ENCODE peak calls at places on chromosomes 6 and 20, in four cellular contexts. K, H, S and R are unnamed samples.

GRCh38 chr6:168314948-168315347 is 4.6 kb downstream of the DACT2 start:
- DNase-seq in H (no peak), S (peak; percentile 12), K (no peak), R (no peak)

GRCh38 chr6:85389180-85389797 is 60.6 kb upstream of the NT5E start:
- DNase-seq in S (no peak), K (no peak), H (no peak), R (no peak)

GRCh38 chr20:53568351-53568750 is 25.3 kb downstream of the ZNF217 start:
- DNase-seq in H (no peak), K (no peak), S (no peak), R (no peak)

GRCh38 chr6:149756261-149756636 is 6.7 kb downstream of the PCMT1 start:
- DNase-seq in H (no peak), K (no peak), S (no peak), R (no peak)

GRCh38 chr6:45209762-45210161 is 118.4 kb upstream of the RUNX2 start:
- DNase-seq in S (peak; percentile 67), K (no peak), H (no peak), R (no peak)

GRCh38 chr6:85191656-85192055 is 258.2 kb upstream of the NT5E start:
- DNase-seq in K (no peak), H (no peak), S (peak; percentile 60), R (no peak)

GRCh38 chr6:111813247-111814162 is 59.7 kb downstream of the FYN start:
- DNase-seq in K (no peak), S (peak; percentile 76), H (no peak), R (no peak)

GRCh38 chr6:7954477-7955200 is 44.1 kb upstream of the TXNDC5 start:
- DNase-seq in K (no peak), S (no peak), H (no peak), R (no peak)

GRCh38 chr20:3712279-3712873 is at the start of gene SIGLEC1:
- DNase-seq in H (no peak), S (no peak), K (no peak), R (peak; percentile 43)

GRCh38 chr20:57480444-57481152 is 44.3 kb downstream of the CTCFL start:
- DNase-seq in S (no peak), H (no peak), K (no peak), R (no peak)

GRCh38 chr6:41066867-41067304 is 5.3 kb downstream of the OARD1 start:
- DNase-seq in K (peak; percentile 36), H (peak; percentile 73), S (peak; percentile 77), R (peak; percentile 88)

GRCh38 chr6:1130692-1131091 is 181.2 kb upstream of the FOXQ1 start:
- DNase-seq in H (no peak), S (no peak), K (no peak), R (no peak)

GRCh38 chr6:4788953-4789584 is 12.9 kb downstream of the CDYL start:
- DNase-seq in S (no peak), H (no peak), K (no peak), R (no peak)

GRCh38 chr6:154705471-154706113 is 27.6 kb upstream of the SCAF8 start:
- DNase-seq in K (no peak), S (no peak), H (no peak), R (no peak)

GRCh38 chr6:144341831-144342527 is 56.8 kb downstream of the UTRN start:
- DNase-seq in K (no peak), H (no peak), S (no peak), R (peak; percentile 46)

GRCh38 chr20:8190043-8190880 is 58.2 kb downstream of the PLCB1 start:
- DNase-seq in K (peak; percentile 3), S (no peak), H (no peak), R (no peak)

GRCh38 chr20:33999025-33999629 is 5.4 kb downstream of the RALY start:
- DNase-seq in S (peak; percentile 22), H (no peak), K (no peak), R (no peak)

GRCh38 chr20:17227669-17228623 is 1.1 kb downstream of the PCSK2 start:
- DNase-seq in K (peak; percentile 26), S (peak; percentile 35), H (no peak), R (no peak)

GRCh38 chr20:60037120-60037499 is 78.9 kb downstream of the CDH26 start:
- DNase-seq in S (peak; percentile 67), H (no peak), K (no peak), R (no peak)

GRCh38 chr6:2029130-2029794 is 216.1 kb downstream of the GMDS start:
- DNase-seq in H (no peak), K (no peak), S (no peak), R (no peak)

GRCh38 chr6:37279366-37280134 is 21.6 kb upstream of the TMEM217 start:
- DNase-seq in S (peak; percentile 79), H (no peak), K (no peak), R (no peak)

GRCh38 chr6:137811121-137811911 is 55.7 kb upstream of the TNFAIP3 start:
- DNase-seq in H (no peak), S (peak; percentile 95), K (no peak), R (peak; percentile 84)

GRCh38 chr6:33082702-33083101 is 6.9 kb downstream of the HLA-DPB1 start:
- DNase-seq in S (peak; percentile 67), K (peak; percentile 27), H (no peak), R (no peak)

GRCh38 chr20:57007171-57007540 is 259.3 kb downstream of the BMP7 start:
- DNase-seq in H (no peak), K (no peak), S (no peak), R (no peak)

GRCh38 chr6:165985926-165986646 is 181.6 kb downstream of the TBXT start:
- DNase-seq in S (no peak), K (no peak), H (no peak), R (no peak)

GRCh38 chr6:165985281-165985925 is 182.2 kb downstream of the TBXT start:
- DNase-seq in S (no peak), K (no peak), H (no peak), R (no peak)

GRCh38 chr6:165983112-165984072 is 184.3 kb downstream of the TBXT start:
- DNase-seq in K (no peak), S (no peak), H (no peak), R (no peak)

GRCh38 chr6:165986647-165987482 is 180.8 kb downstream of the TBXT start:
- DNase-seq in K (peak; percentile 62), S (peak; percentile 50), H (no peak), R (no peak)

DNA sequence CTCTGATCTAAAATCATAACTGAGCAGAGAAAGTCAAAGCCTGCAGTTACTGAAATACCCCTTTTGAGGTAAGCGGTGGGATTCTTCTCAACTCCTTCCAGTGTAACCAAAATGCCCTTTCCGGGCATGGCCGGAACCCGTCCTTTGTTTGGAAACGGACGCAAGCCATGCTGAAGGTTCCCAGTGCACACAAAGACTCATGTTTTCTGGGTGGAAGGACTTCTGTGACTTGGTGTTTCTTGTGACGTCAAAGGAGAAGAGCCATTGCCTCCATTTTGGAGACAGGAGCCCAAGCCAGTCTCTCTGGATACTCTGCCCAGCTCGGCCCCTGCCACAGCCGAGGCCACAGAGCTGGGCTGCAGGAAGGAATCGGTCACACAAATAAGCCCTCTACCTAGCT is 182.9 kb downstream of the TBXT start:
- DNase-seq in H (no peak), S (no peak), K (no peak), R (no peak)
- H3K9ac ChIP-seq in H (no peak overlapping the region), S (no peak overlapping the region), K (no peak overlapping the region), R (no peak overlapping the region)

DNA sequence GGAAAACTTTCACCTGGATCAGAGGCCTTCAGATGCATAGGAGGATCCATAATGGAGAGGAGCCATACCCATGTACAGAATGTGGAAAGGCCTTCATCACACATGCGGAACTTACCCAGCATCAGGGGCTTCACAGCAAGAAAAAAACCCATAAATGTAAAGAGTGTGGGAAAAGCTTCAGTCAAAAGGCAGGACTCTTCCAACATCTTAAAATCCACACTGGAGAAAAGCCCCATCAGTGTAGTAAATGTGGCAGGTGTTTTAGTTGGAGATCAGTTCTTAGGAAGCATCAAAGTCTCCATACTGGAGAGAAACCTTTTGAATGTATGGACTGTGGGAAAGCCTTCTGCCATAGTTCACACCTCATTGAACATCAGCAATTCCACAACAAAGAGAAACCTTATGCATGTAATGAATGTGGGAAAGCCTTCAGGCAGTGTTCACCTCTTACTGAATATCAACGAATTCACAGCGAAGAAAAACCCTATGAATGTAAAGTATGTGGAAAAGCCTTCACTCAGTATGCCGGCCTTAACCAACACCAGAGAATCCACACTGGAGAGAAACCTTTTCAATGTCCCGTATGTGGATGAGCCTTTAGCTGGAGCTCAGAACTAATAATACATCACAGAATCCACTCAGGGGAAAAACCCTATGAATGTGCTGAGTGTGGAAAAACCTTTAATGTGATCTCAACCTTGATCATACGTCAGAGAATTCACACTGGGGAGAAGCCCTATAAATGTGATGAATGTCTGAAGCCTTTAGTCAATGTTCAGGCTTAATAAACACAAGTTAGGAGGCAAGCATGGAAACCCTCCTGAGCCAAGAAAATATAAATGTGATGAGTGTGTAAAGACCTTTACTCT is 36.7 kb upstream of the ZSCAN9 start:
- DNase-seq in H (no peak), K (no peak), S (no peak), R (no peak)
- H3K9me3 ChIP-seq in H (peaks cover 24% of the 10 kb centered on the region), K (peaks cover 10% of the 10 kb centered on the region), S (peaks cover under 1% of the 10 kb centered on the region), R (no peaks in the 10 kb centered on the region)

DNA sequence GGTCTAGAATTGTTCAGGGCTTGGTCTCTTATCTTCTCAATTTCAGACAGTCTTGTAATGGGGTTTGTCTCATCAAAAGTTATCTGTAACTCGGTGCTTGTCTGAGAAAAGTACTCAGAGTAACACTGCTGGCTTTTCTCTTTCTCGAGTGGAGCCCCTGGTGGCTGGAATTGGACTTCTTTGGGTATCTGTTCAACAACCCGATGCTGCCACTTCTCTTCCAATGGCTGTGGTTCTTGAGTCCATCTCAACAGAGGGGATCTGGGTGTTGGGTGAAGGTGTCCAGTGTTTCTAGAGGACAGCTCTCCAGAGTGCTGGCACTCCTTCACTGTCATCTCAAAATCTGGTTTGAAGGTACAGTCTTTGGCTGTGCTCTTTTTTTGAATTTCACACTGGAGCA is 24.6 kb downstream of the DST start:
- DNase-seq in K (no peak), S (peak; percentile 41), H (no peak), R (no peak)
- H3K27ac ChIP-seq in K (no peak overlapping the region), S (no peak overlapping the region), H (no peak overlapping the region), R (no peak overlapping the region)

GRCh38 chr6:151494235-151494950 is 576 bp downstream of the CCDC170 start:
- DNase-seq in K (peak; percentile 28), H (no peak), S (peak; percentile 77), R (peak; percentile 23)
- H3K9ac ChIP-seq in K (no peak overlapping the region), H (no peak overlapping the region), S (peak overlapping the region; percentile 89), R (peak overlapping the region; percentile 64)

GRCh38 chr6:133359256-133359655 is 118.1 kb downstream of the EYA4 start:
- DNase-seq in S (no peak), H (no peak), K (no peak), R (no peak)

GRCh38 chr6:133358598-133358997 is 117.4 kb downstream of the EYA4 start:
- DNase-seq in H (no peak), S (no peak), K (no peak), R (no peak)

GRCh38 chr6:133359760-133360159 is 118.6 kb downstream of the EYA4 start:
- DNase-seq in S (no peak), K (no peak), H (no peak), R (no peak)

GRCh38 chr6:133353061-133353460 is 111.9 kb downstream of the EYA4 start:
- DNase-seq in K (no peak), S (no peak), H (no peak), R (no peak)

GRCh38 chr6:133355922-133356321 is 114.8 kb downstream of the EYA4 start:
- DNase-seq in H (no peak), S (no peak), K (no peak), R (no peak)
- H3K9me3 ChIP-seq in H (no peaks in the 10 kb centered on the region), S (no peaks in the 10 kb centered on the region), K (no peaks in the 10 kb centered on the region), R (no peaks in the 10 kb centered on the region)

GRCh38 chr6:44073612-44074382 is 53.5 kb downstream of the MRPL14 start:
- DNase-seq in H (no peak), S (peak; percentile 65), K (peak; percentile 66), R (peak; percentile 39)
- H3K27ac ChIP-seq in H (no peak overlapping the region), S (peak overlapping the region; percentile 24), K (peak overlapping the region; percentile 32), R (peak overlapping the region; percentile 90)